ENCODE peak calls at places on chromosome 3, in five cellular contexts. D is tibial nerve, J is ovary, I is esophagus muscularis mucosa, P is A549. X is an unnamed sample.

GRCh38 chr3:141231923-141232861 is 567 bp downstream of the PXYLP1 start:
- DNase-seq in D (no peak), J (peak), I (peak), P (peak), X (peak)

GRCh38 chr3:82509106-82509842 is 747.8 kb upstream of the GBE1 start:
- DNase-seq in D (no peak), J (no peak), I (no peak), P (no peak), X (no peak)

GRCh38 chr3:187000711-187001151 is 70.4 kb downstream of the ST6GAL1 start:
- DNase-seq in D (no peak), J (no peak), I (no peak), P (no peak), X (no peak)

GRCh38 chr3:10248984-10249748 is 907 bp downstream of the TATDN2 start:
- DNase-seq in D (no peak), J (peak), I (no peak), P (peak), X (peak)

GRCh38 chr3:177673105-177673804 is 476.0 kb upstream of the TBL1XR1 start:
- DNase-seq in D (no peak), J (no peak), I (no peak), P (no peak), X (no peak)

GRCh38 chr3:14590594-14590993 is 50.5 kb upstream of the GRIP2 start:
- DNase-seq in D (no peak), J (no peak), I (no peak), P (no peak), X (no peak)

GRCh38 chr3:186137051-186137685 is 28.3 kb upstream of the ETV5 start:
- DNase-seq in D (no peak), J (no peak), I (no peak), P (no peak), X (peak)

GRCh38 chr3:121916189-121916588 is 22.0 kb downstream of the SLC15A2 start:
- DNase-seq in D (no peak), J (no peak), I (no peak), P (no peak), X (no peak)

GRCh38 chr3:51559266-51559907 is 20.9 kb downstream of the RAD54L2 start:
- DNase-seq in D (no peak), J (peak), I (no peak), P (no peak), X (no peak)

GRCh38 chr3:134667461-134667860 is 16.6 kb upstream of the KY start:
- DNase-seq in D (no peak), J (no peak), I (no peak), P (no peak), X (no peak)

GRCh38 chr3:128502712-128503111 is 9.7 kb upstream of the GATA2 start:
- DNase-seq in D (no peak), J (no peak), I (no peak), P (no peak), X (no peak)

GRCh38 chr3:177468816-177469590 is 271.7 kb upstream of the TBL1XR1 start:
- DNase-seq in D (no peak), J (no peak), I (no peak), P (no peak), X (no peak)

GRCh38 chr3:64291345-64291744 is 66.1 kb upstream of the PRICKLE2 start:
- DNase-seq in D (no peak), J (no peak), I (no peak), P (peak), X (no peak)

GRCh38 chr3:191139771-191140170 is 59.3 kb upstream of the OSTN start:
- DNase-seq in D (no peak), J (no peak), I (no peak), P (no peak), X (no peak)

GRCh38 chr3:177220136-177220974 is 23.1 kb upstream of the TBL1XR1 start:
- DNase-seq in D (no peak), J (no peak), I (no peak), P (no peak), X (no peak)

GRCh38 chr3:12670789-12671450 is 7.0 kb upstream of the RAF1 start:
- DNase-seq in D (no peak), J (no peak), I (no peak), P (no peak), X (no peak)
- H3K27ac ChIP-seq in D (no peak), J (no peak), I (no peak), P (no peak), X (no peak)

GRCh38 chr3:116314476-116314875 is 130.8 kb downstream of the LSAMP start:
- DNase-seq in D (no peak), J (no peak), I (no peak), P (no peak), X (no peak)
- TF ChIP-seq EP300 in D (no peak), J (no peak), I (no peak), P (no peak), X (no peak)

DNA sequence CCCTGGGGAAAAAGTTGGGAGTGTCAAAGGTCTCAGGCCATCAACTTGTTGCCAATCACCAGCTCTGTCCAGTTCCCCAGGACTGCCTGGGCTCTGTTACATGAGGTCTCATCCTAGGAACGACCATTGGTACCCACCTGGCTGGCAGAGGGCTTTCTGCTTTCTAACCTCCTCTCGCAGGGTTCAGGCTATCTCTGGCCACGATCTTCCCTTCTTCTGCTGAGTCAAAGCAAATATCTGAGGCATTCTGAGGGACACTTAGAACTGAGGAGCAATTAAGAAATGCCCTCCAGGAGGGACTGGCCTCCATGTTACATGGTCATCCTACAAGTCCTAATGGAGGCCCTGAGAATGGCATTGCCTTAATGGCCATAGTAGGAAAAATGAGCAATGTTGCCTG is 77.4 kb downstream of the TGFBR2 start:
- DNase-seq in D (no peak), J (no peak), I (no peak), P (no peak), X (no peak)
- H3K27ac ChIP-seq in D (peak), J (no peak), I (peak), P (no peak), X (peak)

GRCh38 chr3:99875925-99876781 is 58.5 kb downstream of the CMSS1 start:
- DNase-seq in D (peak), J (peak), I (peak), P (peak), X (peak)
- TF ChIP-seq EP300 in D (peak), J (peak), I (no peak), P (no peak), X (no peak)

GRCh38 chr3:53630547-53630946 is 136.1 kb downstream of the CACNA1D start:
- DNase-seq in D (no peak), J (no peak), I (peak), P (no peak), X (no peak)

GRCh38 chr3:53628546-53629395 is 134.4 kb downstream of the CACNA1D start:
- DNase-seq in D (no peak), J (no peak), I (peak), P (no peak), X (no peak)

GRCh38 chr3:53624467-53624866 is 130.1 kb downstream of the CACNA1D start:
- DNase-seq in D (no peak), J (no peak), I (peak), P (no peak), X (no peak)

GRCh38 chr3:53629396-53629711 is 134.9 kb downstream of the CACNA1D start:
- DNase-seq in D (no peak), J (no peak), I (no peak), P (no peak), X (no peak)

GRCh38 chr3:53626876-53627275 is 132.5 kb downstream of the CACNA1D start:
- DNase-seq in D (no peak), J (no peak), I (peak), P (no peak), X (no peak)
- H3K27ac ChIP-seq in D (no peak), J (no peak), I (no peak), P (no peak), X (no peak)

GRCh38 chr3:56776551-56776950 is 25.2 kb downstream of the ARHGEF3 start:
- DNase-seq in D (no peak), J (no peak), I (no peak), P (no peak), X (no peak)

GRCh38 chr3:56775931-56776461 is 25.8 kb downstream of the ARHGEF3 start:
- DNase-seq in D (no peak), J (no peak), I (no peak), P (no peak), X (no peak)

GRCh38 chr3:56773588-56774330 is 28.0 kb downstream of the ARHGEF3 start:
- DNase-seq in D (no peak), J (no peak), I (no peak), P (no peak), X (no peak)

GRCh38 chr3:56772926-56773587 is 28.7 kb downstream of the ARHGEF3 start:
- DNase-seq in D (no peak), J (no peak), I (no peak), P (no peak), X (no peak)

DNA sequence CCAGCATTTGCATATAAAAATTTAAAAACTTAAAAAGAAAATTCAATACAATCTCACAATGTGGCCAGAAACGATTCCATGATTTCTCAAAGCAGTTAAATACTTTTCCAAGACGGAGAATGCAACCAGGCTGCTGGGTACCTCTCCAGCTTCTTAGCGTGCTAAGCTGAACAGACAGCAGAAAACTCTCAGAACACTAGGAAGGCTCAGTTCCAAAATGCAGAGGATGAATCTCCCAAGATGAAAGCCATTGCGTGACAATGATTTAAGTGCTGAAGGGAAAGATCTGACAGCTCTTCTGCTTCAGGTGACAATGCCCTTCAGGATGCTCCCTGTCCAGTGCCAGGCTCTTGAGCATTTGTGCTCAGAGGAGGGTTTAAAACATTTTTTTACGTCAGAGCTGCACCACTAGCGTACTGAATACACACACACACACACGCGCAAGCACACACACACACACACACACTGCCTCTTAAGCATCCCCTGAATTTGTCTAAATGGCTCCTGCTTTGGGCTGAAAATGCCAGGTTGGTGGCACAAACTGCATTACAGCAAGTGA is 26.3 kb downstream of the ARHGEF3 start:
- DNase-seq in D (no peak), J (no peak), I (no peak), P (no peak), X (no peak)
- TF ChIP-seq EP300 in D (no peak), J (no peak), I (no peak), P (no peak), X (no peak)

GRCh38 chr3:67655364-67656121 is 1.1 kb upstream of the SUCLG2 start:
- DNase-seq in D (no peak), J (no peak), I (no peak), P (no peak), X (peak)
- H3K27ac ChIP-seq in D (peak), J (no peak), I (peak), P (peak), X (peak)

X was measured in upper lobe of left lung.